ENCODE peak calls at places on chromosomes 7 and 10, in four cellular contexts. J is cardiac muscle cell, Y is mammary epithelial cell, B is gastrocnemius medialis. A is an unnamed sample. For H3K27me3 and H3K4me1, the result is how much of the 10 kb centered on the place peaks cover.

GRCh38 chr7:123751816-123752215 is 3.0 kb upstream of the WASL start:
- DNase-seq in J (no peak), Y (no peak), B (no peak), A (no peak)

GRCh38 chr10:11685787-11686218 is 56.4 kb upstream of the ECHDC3 start:
- DNase-seq in J (no peak), Y (peak), B (no peak), A (peak)

GRCh38 chr10:14838582-14839304 is 637 bp downstream of the HSPA14 start:
- DNase-seq in J (peak), Y (peak), B (no peak), A (peak)

GRCh38 chr7:42574693-42575084 is 337.2 kb downstream of the C7orf25 start:
- DNase-seq in J (peak), Y (no peak), B (no peak), A (no peak)

GRCh38 chr10:126939706-126940105 is 34.5 kb downstream of the DOCK1 start:
- DNase-seq in J (no peak), Y (no peak), B (no peak), A (no peak)

GRCh38 chr10:73552819-73553218 is 38.3 kb downstream of the USP54 start:
- DNase-seq in J (no peak), Y (no peak), B (no peak), A (no peak)

GRCh38 chr10:51716981-51717380 is 17.6 kb upstream of the CSTF2T start:
- DNase-seq in J (no peak), Y (no peak), B (no peak), A (no peak)

GRCh38 chr7:25625316-25625715 is 397.0 kb upstream of the NPVF start:
- DNase-seq in J (no peak), Y (no peak), B (no peak), A (no peak)

GRCh38 chr7:32155712-32156111 is 85.5 kb upstream of the PDE1C start:
- DNase-seq in J (no peak), Y (no peak), B (no peak), A (no peak)

GRCh38 chr7:131843862-131844261 is 287.4 kb upstream of the PODXL start:
- DNase-seq in J (peak), Y (peak), B (no peak), A (no peak)

GRCh38 chr7:80806653-80807052 is 112.2 kb downstream of the SEMA3C start:
- DNase-seq in J (no peak), Y (no peak), B (no peak), A (no peak)

GRCh38 chr7:27179030-27179429 is 4.9 kb upstream of the HOXA10 start:
- DNase-seq in J (no peak), Y (no peak), B (peak), A (no peak)

GRCh38 chr10:47094126-47094525 is 182.9 kb downstream of the PTPN20 start:
- DNase-seq in J (no peak), Y (no peak), B (no peak), A (no peak)

GRCh38 chr7:22576941-22577927 is 77.2 kb upstream of the STEAP1B start:
- DNase-seq in J (no peak), Y (peak), B (peak), A (no peak)

GRCh38 chr7:43292384-43292783 is 179.9 kb downstream of the HECW1 start:
- DNase-seq in J (no peak), Y (no peak), B (no peak), A (no peak)

GRCh38 chr10:131494451-131494850 is 182.9 kb upstream of the TCERG1L start:
- DNase-seq in J (no peak), Y (no peak), B (no peak), A (no peak)

GRCh38 chr7:18496336-18496700 is 769 bp downstream of the HDAC9 start:
- DNase-seq in J (no peak), Y (no peak), B (no peak), A (no peak)

GRCh38 chr10:75462865-75463264 is 31.4 kb downstream of the LRMDA start:
- DNase-seq in J (no peak), Y (no peak), B (no peak), A (no peak)

GRCh38 chr7:17289074-17289665 is 9.3 kb upstream of the AHR start:
- DNase-seq in J (peak), Y (no peak), B (no peak), A (no peak)

GRCh38 chr7:94605031-94605430 is 50.9 kb downstream of the SGCE start:
- DNase-seq in J (no peak), Y (peak), B (no peak), A (no peak)

GRCh38 chr7:47581442-47581820 is 480 bp downstream of the TNS3 start:
- DNase-seq in J (peak), Y (no peak), B (no peak), A (no peak)

GRCh38 chr10:34764347-34764991 is 50.6 kb downstream of the PARD3 start:
- DNase-seq in J (no peak), Y (no peak), B (no peak), A (no peak)

GRCh38 chr10:61992683-61993629 is 91.5 kb downstream of the ARID5B start:
- DNase-seq in J (no peak), Y (peak), B (peak), A (peak)

GRCh38 chr7:29588900-29589696 is 25.5 kb downstream of the PRR15 start:
- DNase-seq in J (peak), Y (no peak), B (no peak), A (peak)

GRCh38 chr7:4841836-4842235 is 20.0 kb downstream of the PAPOLB start:
- DNase-seq in J (no peak), Y (no peak), B (no peak), A (no peak)

GRCh38 chr10:22386396-22386928 is 41.2 kb downstream of the SPAG6 start:
- DNase-seq in J (peak), Y (no peak), B (no peak), A (no peak)

GRCh38 chr10:110206988-110207804 is at the start of gene MXI1:
- DNase-seq in J (peak), Y (peak), B (peak), A (peak)

GRCh38 chr7:67588631-67589030 is 592.0 kb downstream of the TYW1 start:
- DNase-seq in J (no peak), Y (no peak), B (no peak), A (no peak)

GRCh38 chr7:12777257-12777656 is 89.8 kb downstream of the ARL4A start:
- DNase-seq in J (no peak), Y (no peak), B (no peak), A (no peak)

GRCh38 chr7:74657692-74658170 is at the start of gene GTF2I:
- DNase-seq in J (peak), Y (no peak), B (no peak), A (no peak)

GRCh38 chr10:102451105-102451969 is at the start of gene C10orf95:
- DNase-seq in J (no peak), Y (peak), B (no peak), A (no peak)

GRCh38 chr10:121864653-121865052 is 63.2 kb downstream of the ATE1 start:
- DNase-seq in J (no peak), Y (no peak), B (no peak), A (no peak)

GRCh38 chr7:1678571-1679325 is 8.7 kb downstream of the ELFN1 start:
- DNase-seq in J (no peak), Y (no peak), B (no peak), A (no peak)

GRCh38 chr7:134197342-134197741 is 70.2 kb downstream of the LRGUK start:
- DNase-seq in J (no peak), Y (no peak), B (no peak), A (no peak)

GRCh38 chr7:134196439-134196838 is 69.3 kb downstream of the LRGUK start:
- DNase-seq in J (no peak), Y (no peak), B (no peak), A (no peak)

GRCh38 chr7:134203186-134203889 is 76.2 kb downstream of the LRGUK start:
- DNase-seq in J (no peak), Y (no peak), B (no peak), A (no peak)

GRCh38 chr7:134200970-134201369 is 73.8 kb downstream of the LRGUK start:
- DNase-seq in J (no peak), Y (no peak), B (no peak), A (no peak)

DNA sequence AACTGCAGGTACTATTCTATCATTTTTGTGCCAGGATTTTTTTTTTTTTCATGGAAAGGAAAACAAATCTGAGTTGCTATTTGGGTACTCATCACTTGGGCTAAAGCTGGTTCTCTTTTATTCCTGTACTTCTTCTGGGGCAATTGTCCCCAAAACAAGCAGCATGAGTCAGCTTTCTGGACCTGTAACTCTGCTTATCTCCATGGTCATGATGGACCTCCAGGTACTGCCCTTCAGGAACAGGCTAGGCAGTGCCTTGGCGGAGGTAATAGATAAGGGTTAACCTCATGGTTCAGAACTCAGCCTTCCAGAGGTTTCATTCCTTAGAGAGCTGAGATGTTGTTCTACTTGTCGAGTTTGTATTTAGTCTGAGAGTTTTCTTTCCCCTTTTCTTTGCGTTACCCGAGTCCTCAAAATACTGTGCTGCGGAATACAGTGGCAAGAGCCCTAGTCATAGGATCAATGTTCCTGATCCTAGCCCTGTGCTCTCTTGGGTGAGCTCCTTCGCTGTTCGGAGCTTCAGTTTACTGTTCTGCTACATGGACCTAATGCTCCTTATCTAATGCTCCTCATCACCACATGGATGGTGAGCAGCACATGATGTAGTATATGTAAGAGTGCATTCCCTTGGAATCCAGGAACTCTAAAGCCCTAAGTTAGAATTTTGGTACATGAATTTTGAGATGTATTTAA is 74.6 kb downstream of the LRGUK start:
- DNase-seq in J (no peak), Y (no peak), B (no peak), A (no peak)
- H3K27me3 ChIP-seq in J (under half), Y (under half), B (under half), A (under half)

DNA sequence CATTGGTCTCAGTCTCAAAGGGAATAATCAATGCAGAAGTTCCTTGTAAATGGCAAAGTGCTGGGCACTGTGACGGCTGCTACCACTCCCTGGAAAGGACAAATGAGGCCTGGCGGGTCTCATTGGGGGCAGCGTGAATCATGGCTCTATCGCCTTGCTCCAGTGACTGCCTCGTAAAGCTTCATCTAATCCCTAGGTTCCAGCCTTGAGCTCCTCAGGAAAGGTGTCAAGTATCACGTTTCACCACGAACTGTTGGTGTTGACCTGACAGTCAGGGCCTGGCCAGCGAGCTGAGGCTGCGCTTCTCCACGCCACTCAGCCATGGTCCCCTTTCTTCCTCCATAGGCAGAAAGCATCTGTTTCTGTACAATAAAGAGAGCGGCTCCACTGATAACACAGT is 126.7 kb upstream of the ZNF32 start:
- DNase-seq in J (no peak), Y (no peak), B (no peak), A (no peak)
- H3K4me1 ChIP-seq in J (under half), Y (under half), B (under half), A (under half)

DNA sequence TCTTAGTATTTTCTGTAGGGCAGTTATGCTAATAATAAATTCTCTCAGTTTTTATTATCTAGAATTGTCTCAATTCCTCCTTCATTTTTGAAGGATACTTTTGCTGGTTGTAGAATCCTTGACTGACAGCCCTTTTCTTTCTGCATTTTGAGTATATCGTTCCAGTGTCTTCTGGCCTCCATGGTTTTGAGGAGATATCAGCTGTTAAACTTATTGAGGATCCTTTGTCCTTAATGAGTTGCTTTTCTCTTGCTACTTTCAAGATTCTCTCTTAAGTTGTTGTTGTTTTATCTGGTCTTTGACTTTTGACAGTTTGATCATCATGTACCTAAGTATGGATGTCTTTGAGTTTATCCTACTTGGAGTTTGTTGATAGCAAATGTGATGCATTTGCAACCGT is 8.9 kb upstream of the GJC3 start:
- DNase-seq in J (no peak), Y (no peak), B (no peak), A (no peak)
- H3K27me3 ChIP-seq in J (under half), Y (under half), B (under half), A (under half)

GRCh38 chr7:55348502-55348901 is 16.6 kb upstream of the LANCL2 start:
- DNase-seq in J (no peak), Y (peak), B (no peak), A (no peak)
- H3K4me1 ChIP-seq in J (under half), Y (under half), B (under half), A (under half)

DNA sequence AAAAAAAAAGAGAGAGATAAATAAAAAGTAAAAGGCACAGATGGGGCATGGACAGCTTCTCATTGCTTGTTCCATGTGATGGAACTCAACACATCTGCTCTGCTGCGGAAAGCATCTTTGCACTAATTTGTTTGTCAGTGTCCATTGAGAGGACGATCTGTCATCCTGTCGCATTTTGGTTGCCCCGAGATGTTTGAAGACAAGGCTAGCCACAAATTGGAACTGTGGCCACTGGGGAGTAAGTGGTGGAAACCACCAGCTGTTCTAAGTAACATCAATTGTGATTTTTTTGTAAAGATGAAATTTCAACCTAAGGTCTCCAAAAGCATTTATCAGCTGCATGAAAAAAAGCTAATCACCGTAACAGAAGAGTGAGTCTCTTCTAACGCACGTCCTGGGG is 312.7 kb downstream of the ADARB2 start:
- DNase-seq in J (no peak), Y (no peak), B (no peak), A (no peak)
- H3K27me3 ChIP-seq in J (under half), Y (under half), B (under half), A (under half)

GRCh38 chr7:131111-132094 is 61.0 kb upstream of the FAM20C start:
- DNase-seq in J (no peak), Y (no peak), B (no peak), A (no peak)

GRCh38 chr7:129363-130221 is 62.8 kb upstream of the FAM20C start:
- DNase-seq in J (no peak), Y (no peak), B (no peak), A (no peak)

GRCh38 chr7:128311-129080 is 63.9 kb upstream of the FAM20C start:
- DNase-seq in J (no peak), Y (no peak), B (no peak), A (no peak)

GRCh38 chr7:132095-132482 is 60.3 kb upstream of the FAM20C start:
- DNase-seq in J (no peak), Y (no peak), B (no peak), A (no peak)

GRCh38 chr7:130222-130572 is 62.2 kb upstream of the FAM20C start:
- DNase-seq in J (no peak), Y (no peak), B (no peak), A (no peak)
- H3K4me1 ChIP-seq in J (under half), Y (under half), B (under half), A (under half)

GRCh38 chr7:122379491-122379890 is 74.9 kb upstream of the FEZF1 start:
- DNase-seq in J (no peak), Y (no peak), B (no peak), A (no peak)
- H3K27me3 ChIP-seq in J (under half), Y (under half), B (under half), A (under half)

GRCh38 chr7:108235451-108236061 is 105.4 kb upstream of the LAMB4 start:
- DNase-seq in J (no peak), Y (no peak), B (no peak), A (no peak)
- H3K4me1 ChIP-seq in J (under half), Y (under half), B (under half), A (under half)